ENCODE peak calls at places on chromosomes 3 and 15, in seven cellular contexts. R is MCF 10A, V is GM06990, Y is Calu3, X is nephron progenitor cell, L is psoas muscle, B is progenitor cell of endocrine pancreas. G is an unnamed sample.
A peak's percentile ranks its signal among the peaks of the same experiment; 100 is the strongest.

GRCh38 chr15:39125904-39126303 is 455.0 kb upstream of the THBS1 start:
- DNase-seq in Y (peak; percentile 42), X (peak; percentile 15), L (no peak), B (no peak), V (no peak), R (peak; percentile 78), G (peak; percentile 71)

GRCh38 chr15:89665449-89666146 is 10.3 kb upstream of the KIF7 start:
- DNase-seq in B (peak; percentile 38), Y (peak; percentile 52), V (no peak), R (no peak), X (peak; percentile 83), L (peak; percentile 85), G (peak; percentile 59)

GRCh38 chr3:22627993-22628499 is 575.1 kb upstream of the UBE2E2 start:
- DNase-seq in B (no peak), Y (no peak), V (no peak), R (no peak), X (peak; percentile 8), L (no peak), G (no peak)

GRCh38 chr3:3851621-3852323 is 52.5 kb downstream of the LRRN1 start:
- DNase-seq in X (no peak), Y (no peak), B (no peak), L (no peak), V (peak; percentile 8), R (no peak), G (no peak)

GRCh38 chr3:66098436-66098835 is 59.7 kb upstream of the MAGI1 start:
- DNase-seq in X (no peak), V (no peak), B (no peak), R (peak; percentile 18), L (no peak), Y (no peak), G (no peak)

GRCh38 chr3:141486416-141486734 is 452 bp upstream of the RASA2 start:
- DNase-seq in L (no peak), Y (no peak), R (no peak), B (no peak), V (no peak), X (peak; percentile 13), G (no peak)

GRCh38 chr15:40354408-40355171 is 3.4 kb upstream of the DISP2 start:
- DNase-seq in V (no peak), B (no peak), R (no peak), X (peak; percentile 59), L (peak; percentile 36), Y (peak; percentile 44), G (no peak)

GRCh38 chr3:150599611-150600297 is 3.4 kb upstream of the SELENOT start:
- DNase-seq in Y (peak; percentile 76), R (peak; percentile 20), X (no peak), V (no peak), B (no peak), L (no peak), G (peak; percentile 61)

GRCh38 chr15:90907051-90907660 is 4.1 kb downstream of the MAN2A2 start:
- DNase-seq in Y (no peak), R (no peak), B (no peak), V (no peak), L (peak; percentile 35), X (no peak), G (no peak)

GRCh38 chr15:81531141-81531592 is 157.2 kb upstream of the TMC3 start:
- DNase-seq in Y (no peak), L (no peak), R (no peak), B (no peak), X (peak; percentile 27), V (no peak), G (no peak)

GRCh38 chr15:31206386-31207174 is 105.1 kb upstream of the TRPM1 start:
- DNase-seq in V (no peak), R (no peak), Y (no peak), B (no peak), X (no peak), L (no peak), G (no peak)

GRCh38 chr15:38005949-38006800 is 71.7 kb downstream of the TMCO5A start:
- DNase-seq in B (no peak), Y (no peak), V (no peak), X (no peak), R (no peak), L (no peak), G (no peak)

GRCh38 chr15:77871838-77872371 is 205.6 kb downstream of the TBC1D2B start:
- DNase-seq in V (no peak), Y (no peak), R (no peak), L (peak; percentile 44), B (no peak), X (no peak), G (no peak)

GRCh38 chr3:129971368-129972052 is 3.0 kb upstream of the TRH start:
- DNase-seq in V (no peak), X (no peak), R (no peak), L (no peak), B (no peak), Y (no peak), G (no peak)

GRCh38 chr3:44114142-44114541 is 127.5 kb upstream of the TOPAZ1 start:
- DNase-seq in Y (peak; percentile 49), B (peak; percentile 31), L (peak; percentile 54), V (peak; percentile 19), R (no peak), X (peak; percentile 68), G (peak; percentile 71)

GRCh38 chr3:72310028-72310987 is 525.4 kb upstream of the PROK2 start:
- DNase-seq in Y (no peak), V (peak; percentile 84), B (no peak), L (no peak), X (peak; percentile 42), R (peak; percentile 48), G (peak; percentile 91)

GRCh38 chr3:123258359-123258758 is 56.6 kb downstream of the SEC22A start:
- DNase-seq in L (no peak), V (no peak), B (no peak), X (no peak), R (no peak), Y (no peak), G (no peak)

GRCh38 chr15:45288947-45289346 is 36.9 kb downstream of the SLC28A2 start:
- DNase-seq in X (no peak), Y (no peak), B (no peak), L (no peak), V (no peak), R (no peak), G (no peak)

DNA sequence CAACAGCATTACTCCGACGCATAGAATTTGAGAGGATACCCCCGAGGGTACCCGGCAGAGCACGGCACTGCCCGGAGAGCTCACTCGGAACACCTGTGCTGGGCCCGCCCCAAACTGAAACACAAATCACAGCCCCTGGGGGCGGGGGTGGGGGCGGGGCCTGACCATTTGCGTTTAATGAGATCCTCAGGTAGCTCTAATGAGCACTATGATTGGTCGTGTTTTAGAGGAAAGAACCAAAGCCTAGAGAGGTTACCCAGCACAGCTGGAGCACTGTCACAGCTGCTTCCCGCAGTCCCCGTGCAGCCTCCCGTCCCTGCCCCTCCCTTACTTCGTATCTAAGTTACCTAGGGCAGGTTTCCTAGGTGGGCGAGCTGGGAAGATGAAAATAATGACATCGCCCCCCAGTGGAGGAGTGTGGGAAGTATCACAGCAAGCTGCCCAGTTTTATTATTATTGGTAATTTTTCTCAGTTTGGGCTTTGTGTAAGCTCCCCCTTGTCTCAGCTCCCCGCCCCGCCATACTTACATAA is 187.1 kb downstream of the PDE8A start:
- DNase-seq in B (peak; percentile 24), L (no peak), Y (peak; percentile 83), X (peak; percentile 40), V (peak; percentile 41), R (peak; percentile 51), G (peak; percentile 40)
- TF ChIP-seq CTCF in B (peak; percentile 67), L (peak; percentile 28), Y (peak; percentile 91), X (peak; percentile 51), V (peak; percentile 56), R (peak; percentile 51), G (peak; percentile 49)

GRCh38 chr3:146026547-146026946 is 134.4 kb downstream of the PLOD2 start:
- DNase-seq in V (no peak), L (no peak), Y (no peak), X (no peak), B (no peak), R (no peak), G (no peak)
- TF ChIP-seq CTCF in V (no peak), L (no peak), Y (no peak), X (no peak), B (peak; percentile 22), R (no peak), G (no peak)

GRCh38 chr15:52515343-52515742 is 13.3 kb downstream of the MYO5A start:
- DNase-seq in R (no peak), B (no peak), L (no peak), X (no peak), V (no peak), Y (no peak), G (no peak)
- TF ChIP-seq CTCF in R (no peak), B (no peak), L (no peak), X (no peak), V (no peak), Y (no peak), G (no peak)

DNA sequence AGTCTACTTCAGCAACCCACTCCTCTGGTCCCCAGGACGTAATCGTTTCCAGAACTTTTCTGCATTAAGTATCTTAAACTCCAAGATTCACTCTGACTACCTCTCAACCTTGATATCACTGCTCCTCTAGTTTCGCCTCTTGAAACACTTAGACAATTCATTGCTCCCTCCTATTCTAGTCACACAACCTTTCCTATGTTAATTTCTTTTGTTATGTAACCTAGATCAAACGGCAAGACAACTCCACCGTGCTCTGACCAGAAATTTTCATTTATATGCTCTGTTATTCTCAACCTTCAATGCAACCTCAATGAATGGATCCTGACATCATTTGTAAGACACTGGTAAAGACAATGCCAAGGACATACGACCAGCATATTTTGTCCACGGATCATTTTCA is 71.3 kb downstream of the CADM2 start:
- DNase-seq in L (no peak), Y (no peak), R (no peak), B (no peak), X (no peak), V (no peak), G (no peak)
- TF ChIP-seq CTCF in L (no peak), Y (no peak), R (no peak), B (no peak), X (no peak), V (no peak), G (no peak)

GRCh38 chr3:71304684-71305083 is 278.8 kb downstream of the FOXP1 start:
- DNase-seq in V (no peak), B (no peak), R (no peak), L (no peak), Y (peak; percentile 11), X (no peak), G (no peak)
- TF ChIP-seq CTCF in V (no peak), B (peak; percentile 44), R (no peak), L (peak; percentile 26), Y (no peak), X (peak; percentile 16), G (no peak)